ENCODE peak calls at places on chromosomes 5 and 9, in six cellular contexts. One of them, this sample, is unnamed.

GRCh38 chr5:97728920-97729319 is 545.9 kb upstream of the RIOK2 start:
- DNase-seq in fibroblast of mammary gland: no peak
- DNase-seq in AG09319: no peak
- DNase-seq in WTC11: no peak
- DNase-seq in hypothalamus: no peak
- DNase-seq in uterus: no peak
- DNase-seq in this sample: no peak

GRCh38 chr9:131727795-131728545 is 11.9 kb downstream of the RAPGEF1 start:
- DNase-seq in fibroblast of mammary gland: no peak
- DNase-seq in AG09319: no peak
- DNase-seq in WTC11: no peak
- DNase-seq in hypothalamus: no peak
- DNase-seq in uterus: no peak
- DNase-seq in this sample: no peak

GRCh38 chr5:1131191-1131621 is 19.3 kb upstream of the SLC12A7 start:
- DNase-seq in fibroblast of mammary gland: no peak
- DNase-seq in AG09319: no peak
- DNase-seq in WTC11: no peak
- DNase-seq in hypothalamus: no peak
- DNase-seq in uterus: no peak
- DNase-seq in this sample: no peak

GRCh38 chr9:100108572-100108971 is 9.5 kb downstream of the INVS start:
- DNase-seq in fibroblast of mammary gland: peak
- DNase-seq in AG09319: no peak
- DNase-seq in WTC11: no peak
- DNase-seq in hypothalamus: no peak
- DNase-seq in uterus: no peak
- DNase-seq in this sample: no peak

GRCh38 chr5:134529460-134529859 is 4.0 kb downstream of the JADE2 start:
- DNase-seq in fibroblast of mammary gland: no peak
- DNase-seq in AG09319: no peak
- DNase-seq in WTC11: no peak
- DNase-seq in hypothalamus: no peak
- DNase-seq in uterus: no peak
- DNase-seq in this sample: no peak

GRCh38 chr9:135693771-135694170 is 5.5 kb downstream of the SOHLH1 start:
- DNase-seq in fibroblast of mammary gland: no peak
- DNase-seq in AG09319: no peak
- DNase-seq in WTC11: no peak
- DNase-seq in hypothalamus: no peak
- DNase-seq in uterus: no peak
- DNase-seq in this sample: no peak

GRCh38 chr5:156339139-156339841 is 12.3 kb downstream of the SGCD start:
- DNase-seq in fibroblast of mammary gland: no peak
- DNase-seq in AG09319: no peak
- DNase-seq in WTC11: no peak
- DNase-seq in hypothalamus: no peak
- DNase-seq in uterus: no peak
- DNase-seq in this sample: no peak

GRCh38 chr5:5103249-5103648 is 36.9 kb upstream of the ADAMTS16 start:
- DNase-seq in fibroblast of mammary gland: peak
- DNase-seq in AG09319: no peak
- DNase-seq in WTC11: no peak
- DNase-seq in hypothalamus: no peak
- DNase-seq in uterus: no peak
- DNase-seq in this sample: no peak

GRCh38 chr5:31990296-31990695 is 183.8 kb downstream of the GOLPH3 start:
- DNase-seq in fibroblast of mammary gland: no peak
- DNase-seq in AG09319: no peak
- DNase-seq in WTC11: no peak
- DNase-seq in hypothalamus: no peak
- DNase-seq in uterus: no peak
- DNase-seq in this sample: no peak

GRCh38 chr5:109324351-109324750 is 85.4 kb downstream of the PJA2 start:
- DNase-seq in fibroblast of mammary gland: no peak
- DNase-seq in AG09319: no peak
- DNase-seq in WTC11: peak
- DNase-seq in hypothalamus: no peak
- DNase-seq in uterus: no peak
- DNase-seq in this sample: no peak

GRCh38 chr9:86938780-86939179 is 8.5 kb downstream of the GAS1 start:
- DNase-seq in fibroblast of mammary gland: no peak
- DNase-seq in AG09319: no peak
- DNase-seq in WTC11: no peak
- DNase-seq in hypothalamus: no peak
- DNase-seq in uterus: no peak
- DNase-seq in this sample: no peak

GRCh38 chr9:114369567-114370240 is 18.1 kb downstream of the AKNA start:
- DNase-seq in fibroblast of mammary gland: no peak
- DNase-seq in AG09319: no peak
- DNase-seq in WTC11: no peak
- DNase-seq in hypothalamus: no peak
- DNase-seq in uterus: no peak
- DNase-seq in this sample: no peak

GRCh38 chr9:93136011-93136440 is 2.0 kb upstream of the NINJ1 start:
- DNase-seq in fibroblast of mammary gland: peak
- DNase-seq in AG09319: no peak
- DNase-seq in WTC11: no peak
- DNase-seq in hypothalamus: no peak
- DNase-seq in uterus: no peak
- DNase-seq in this sample: peak

GRCh38 chr5:74761241-74761640 is 5.7 kb downstream of the GFM2 start:
- DNase-seq in fibroblast of mammary gland: no peak
- DNase-seq in AG09319: no peak
- DNase-seq in WTC11: no peak
- DNase-seq in hypothalamus: no peak
- DNase-seq in uterus: no peak
- DNase-seq in this sample: no peak

GRCh38 chr9:32584784-32585183 is 11.8 kb upstream of the NDUFB6 start:
- DNase-seq in fibroblast of mammary gland: no peak
- DNase-seq in AG09319: no peak
- DNase-seq in WTC11: no peak
- DNase-seq in hypothalamus: no peak
- DNase-seq in uterus: no peak
- DNase-seq in this sample: no peak

GRCh38 chr5:108148715-108149139 is 233.2 kb downstream of the FBXL17 start:
- DNase-seq in fibroblast of mammary gland: peak
- DNase-seq in AG09319: no peak
- DNase-seq in WTC11: no peak
- DNase-seq in hypothalamus: no peak
- DNase-seq in uterus: no peak
- DNase-seq in this sample: no peak

GRCh38 chr9:104927216-104927911 is 591 bp downstream of the ABCA1 start:
- DNase-seq in fibroblast of mammary gland: peak
- DNase-seq in AG09319: no peak
- DNase-seq in WTC11: peak
- DNase-seq in hypothalamus: peak
- DNase-seq in uterus: peak
- DNase-seq in this sample: peak

GRCh38 chr9:113530022-113530635 is 66.6 kb downstream of the RGS3 start:
- DNase-seq in fibroblast of mammary gland: no peak
- DNase-seq in AG09319: no peak
- DNase-seq in WTC11: no peak
- DNase-seq in hypothalamus: no peak
- DNase-seq in uterus: no peak
- DNase-seq in this sample: no peak

GRCh38 chr5:55645304-55645703 is 66.8 kb downstream of the SLC38A9 start:
- DNase-seq in fibroblast of mammary gland: peak
- DNase-seq in AG09319: peak
- DNase-seq in WTC11: no peak
- DNase-seq in hypothalamus: no peak
- DNase-seq in uterus: no peak
- DNase-seq in this sample: no peak

GRCh38 chr5:6708814-6709213 is 4.4 kb upstream of the TENT4A start:
- DNase-seq in fibroblast of mammary gland: no peak
- DNase-seq in AG09319: no peak
- DNase-seq in WTC11: no peak
- DNase-seq in hypothalamus: no peak
- DNase-seq in uterus: no peak
- DNase-seq in this sample: no peak